ENCODE peak calls at places on chromosomes 2 and 18, in ten cellular contexts. A is prostate gland, K is HCT116, Q is endothelial cell of umbilical vein, L is transverse colon, R is stomach, F is breast epithelium, P is spleen, S is H1, Y is Panc1. X is an unnamed sample. For H3K4me1, the result is how much of the 10 kb centered on the place peaks cover.

GRCh38 chr2:101295895-101296294 is 12.6 kb downstream of the RNF149 start:
- DNase-seq in S (no peak), P (no peak), F (no peak), Q (peak), R (no peak), A (no peak), Y (no peak), L (no peak), K (no peak), X (no peak)

GRCh38 chr18:22169011-22169888 is at the start of gene GATA6:
- DNase-seq in K (peak), P (peak), Y (peak), F (no peak), L (peak), Q (peak), R (peak), A (peak), S (peak), X (no peak)

GRCh38 chr2:231673348-231673770 is 35.0 kb upstream of the PTMA start:
- DNase-seq in A (no peak), F (no peak), S (peak), L (peak), Y (no peak), P (no peak), R (peak), K (peak), Q (no peak), X (no peak)

GRCh38 chr2:5693288-5694015 is 1.3 kb downstream of the SOX11 start:
- DNase-seq in P (peak), F (no peak), A (no peak), S (peak), K (no peak), R (no peak), L (no peak), Q (no peak), Y (no peak), X (peak)

GRCh38 chr2:105573490-105573889 is 171.2 kb upstream of the NCK2 start:
- DNase-seq in R (no peak), Q (no peak), L (no peak), P (no peak), F (no peak), K (no peak), Y (no peak), S (no peak), A (no peak), X (no peak)

GRCh38 chr2:120303177-120303576 is 42.8 kb upstream of the INHBB start:
- DNase-seq in Q (no peak), P (no peak), S (peak), F (no peak), Y (no peak), L (no peak), K (no peak), R (no peak), A (no peak), X (no peak)

GRCh38 chr2:132038179-132038882 is 123.4 kb downstream of the ANKRD30BL start:
- DNase-seq in S (no peak), A (no peak), L (no peak), F (no peak), R (no peak), P (no peak), Y (no peak), K (no peak), Q (no peak), X (no peak)

GRCh38 chr2:164386226-164386625 is 235.1 kb downstream of the GRB14 start:
- DNase-seq in A (no peak), S (no peak), Q (no peak), Y (no peak), L (no peak), R (no peak), P (no peak), K (no peak), F (no peak), X (no peak)

GRCh38 chr2:11248-11941 is 34.9 kb downstream of the FAM110C start:
- DNase-seq in L (peak), P (peak), Y (no peak), R (peak), Q (peak), K (peak), S (peak), F (peak), A (no peak), X (no peak)

GRCh38 chr2:71557321-71557720 is 104.0 kb downstream of the DYSF start:
- DNase-seq in R (no peak), K (no peak), Y (no peak), L (no peak), Q (no peak), S (no peak), P (peak), A (no peak), F (no peak), X (no peak)

GRCh38 chr2:241300000-241300399 is 15.5 kb downstream of the HDLBP start:
- DNase-seq in L (no peak), Y (no peak), F (no peak), K (no peak), R (no peak), P (no peak), Q (no peak), A (no peak), S (no peak), X (no peak)

GRCh38 chr18:58645398-58645797 is 16.5 kb upstream of the ALPK2 start:
- DNase-seq in Q (no peak), S (no peak), K (no peak), Y (no peak), A (no peak), R (no peak), L (no peak), P (no peak), F (no peak), X (no peak)

GRCh38 chr2:231877533-231878456 is 48.4 kb downstream of the NPPC start:
- DNase-seq in A (peak), F (peak), L (no peak), K (no peak), S (no peak), P (no peak), Y (no peak), R (no peak), Q (no peak), X (no peak)

GRCh38 chr2:149473538-149473937 is 114.0 kb downstream of the MMADHC start:
- DNase-seq in A (no peak), F (no peak), K (no peak), Y (no peak), S (no peak), R (no peak), P (no peak), Q (no peak), L (no peak), X (no peak)

GRCh38 chr2:111122631-111123421 is 2.1 kb downstream of the BCL2L11 start:
- DNase-seq in Y (no peak), P (peak), F (peak), K (no peak), S (peak), R (peak), L (peak), Q (peak), A (peak), X (no peak)

GRCh38 chr2:237437566-237437965 is 23.6 kb upstream of the COL6A3 start:
- DNase-seq in R (no peak), L (no peak), F (no peak), P (no peak), Q (no peak), K (no peak), A (no peak), Y (no peak), S (no peak), X (no peak)
- H3K4me1 ChIP-seq in R (under half), L (under half), F (under half), P (half or more), Q (under half), K (under half), A (under half), Y (under half), S (under half), X (half or more)

GRCh38 chr2:215717627-215718412 is 282.0 kb upstream of the FN1 start:
- DNase-seq in P (no peak), R (no peak), A (no peak), S (no peak), F (no peak), L (no peak), Y (no peak), K (no peak), Q (peak), X (no peak)

GRCh38 chr2:215722125-215722524 is 286.3 kb upstream of the FN1 start:
- DNase-seq in K (no peak), S (no peak), A (no peak), R (no peak), P (no peak), L (peak), F (no peak), Q (no peak), Y (no peak), X (no peak)

GRCh38 chr2:215718426-215718825 is 282.6 kb upstream of the FN1 start:
- DNase-seq in S (no peak), A (no peak), L (no peak), F (no peak), K (no peak), Y (no peak), Q (no peak), R (no peak), P (no peak), X (no peak)

GRCh38 chr2:215716971-215717370 is 281.1 kb upstream of the FN1 start:
- DNase-seq in P (no peak), F (no peak), Y (no peak), Q (no peak), R (no peak), L (no peak), S (no peak), K (no peak), A (no peak), X (no peak)

DNA sequence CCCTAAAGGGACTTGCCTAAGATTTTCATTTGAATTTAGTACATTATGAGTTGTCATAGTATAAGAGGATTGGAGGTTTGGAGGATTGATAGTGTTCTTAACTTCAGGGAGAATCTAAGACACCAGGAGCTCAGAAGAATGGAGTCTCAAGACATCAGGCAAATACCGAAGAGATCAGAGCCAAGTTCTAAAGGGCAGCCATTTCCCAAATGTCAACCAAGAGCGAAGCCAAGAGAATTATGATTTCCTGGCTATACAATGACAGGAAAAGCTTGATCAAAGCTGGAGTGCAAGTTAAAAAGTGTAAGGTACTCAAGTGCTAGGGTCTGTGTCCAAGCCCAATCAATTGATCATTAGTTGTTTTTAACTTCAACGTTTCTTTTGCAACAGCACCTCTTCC is 283.0 kb upstream of the FN1 start:
- DNase-seq in K (no peak), Q (peak), F (no peak), P (no peak), R (no peak), L (no peak), Y (no peak), S (no peak), A (no peak), X (no peak)
- TF ChIP-seq POLR2AphosphoS5 in K (no peak), Q (peak), F (no peak), P (no peak), R (no peak), L (no peak), Y (no peak), S (no peak), A (no peak), X (no peak)

GRCh38 chr2:203713381-203713780 is 6.9 kb downstream of the CD28 start:
- DNase-seq in S (no peak), A (no peak), P (no peak), R (no peak), K (no peak), Y (no peak), Q (no peak), F (no peak), L (no peak), X (no peak)
- H3K4me1 ChIP-seq in S (under half), A (under half), P (half or more), R (under half), K (under half), Y (under half), Q (under half), F (under half), L (under half), X (under half)

GRCh38 chr2:79993144-79993543 is 311.4 kb downstream of the LRRTM1 start:
- DNase-seq in Q (no peak), K (no peak), R (no peak), A (no peak), P (no peak), S (no peak), F (no peak), L (no peak), Y (no peak), X (no peak)
- TF ChIP-seq POLR2AphosphoS5 in Q (no peak), K (no peak), R (no peak), A (no peak), P (no peak), S (no peak), F (no peak), L (no peak), Y (no peak), X (no peak)

DNA sequence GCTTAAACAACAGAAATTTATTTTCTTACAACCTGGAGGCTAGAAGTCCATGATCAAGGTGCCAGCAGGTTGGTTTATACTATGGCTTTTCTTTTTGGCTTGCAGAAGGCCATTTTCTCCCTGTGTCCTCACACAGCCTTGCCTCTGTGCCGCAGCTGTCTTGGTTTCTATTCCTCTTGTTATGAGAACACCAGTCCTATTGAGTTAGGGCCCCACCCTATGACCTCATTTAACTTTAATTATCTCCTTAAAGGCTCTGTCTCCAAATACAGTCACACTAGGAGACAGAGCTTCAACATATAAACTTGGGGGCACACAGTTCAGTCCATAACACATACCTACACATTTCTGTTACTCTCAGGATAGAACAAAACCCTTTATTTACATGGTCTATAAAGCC is 17.3 kb upstream of the RHOB start:
- DNase-seq in P (no peak), F (no peak), L (peak), K (no peak), Y (no peak), R (peak), S (no peak), A (no peak), Q (no peak), X (no peak)
- H3K4me1 ChIP-seq in P (under half), F (under half), L (under half), K (under half), Y (under half), R (under half), S (under half), A (under half), Q (under half), X (under half)